ENCODE peak calls at places on chromosome 7, in six cellular contexts. Q is stimulated activated CD8-positive, alpha-beta memory T cell treated with anti-CD3 and anti-CD28 coated beads, Interleukin-15, amount 100 ng/mL, for 1 hour; C is Panc1; W is activated CD8-positive, alpha-beta memory T cell treated with anti-CD3 and anti-CD28 coated beads, Interleukin-2, amount 10 ng/mL, durations not matched to agents 7 days and 5 days; P is activated naive CD4-positive, alpha-beta T cell; I is MCF 10A. L is an unnamed sample.

GRCh38 chr7:128876127-128876526 is 13.5 kb downstream of the ATP6V1F start:
- DNase-seq in W (no peak), I (no peak), Q (no peak), C (no peak), P (no peak), L (no peak)

GRCh38 chr7:30584970-30585369 is 9.7 kb upstream of the GARS1 start:
- DNase-seq in C (no peak), P (no peak), W (no peak), Q (no peak), I (no peak), L (no peak)

GRCh38 chr7:80550005-80550404 is 38.1 kb upstream of the GNAT3 start:
- DNase-seq in Q (no peak), C (no peak), P (no peak), W (no peak), I (no peak), L (no peak)

GRCh38 chr7:15764986-15765385 is 78.5 kb upstream of the MEOX2 start:
- DNase-seq in W (no peak), I (no peak), C (no peak), P (no peak), Q (no peak), L (no peak)

GRCh38 chr7:45368129-45368807 is 205.9 kb upstream of the ADCY1 start:
- DNase-seq in Q (no peak), W (no peak), C (no peak), P (no peak), I (no peak), L (no peak)

GRCh38 chr7:88927-89921 is 103.1 kb upstream of the FAM20C start:
- DNase-seq in W (peak; percentile 58), C (no peak), I (peak; percentile 93), P (no peak), Q (no peak), L (no peak)

GRCh38 chr7:18429547-18429946 is 66.0 kb upstream of the HDAC9 start:
- DNase-seq in P (no peak), Q (no peak), C (no peak), W (no peak), I (no peak), L (no peak)

GRCh38 chr7:100890640-100891521 is 1.4 kb upstream of the UFSP1 start:
- DNase-seq in Q (no peak), W (no peak), C (no peak), P (no peak), I (no peak), L (no peak)

GRCh38 chr7:116942503-116942902 is 10.8 kb upstream of the ST7 start:
- DNase-seq in Q (no peak), P (no peak), I (no peak), W (no peak), C (no peak), L (no peak)

GRCh38 chr7:17937506-17938115 is 2.7 kb downstream of the SNX13 start:
- DNase-seq in W (no peak), P (no peak), I (peak; percentile 13), C (no peak), Q (no peak), L (peak; percentile 66)

L was measured in RKO.